ENCODE peak calls at places on chromosome 4, in four cellular contexts. One of them, this sample, is unnamed.

GRCh38 chr4:176791591-176792347 is 953 bp downstream of the VEGFC start:
- DNase-seq in retinal pigment epithelial cell: peak
- DNase-seq in body of pancreas: peak
- DNase-seq in Peyer's patch: no peak
- DNase-seq in this sample: peak

GRCh38 chr4:6200922-6201362 is 593 bp upstream of the JAKMIP1 start:
- DNase-seq in retinal pigment epithelial cell: no peak
- DNase-seq in Peyer's patch: peak
- DNase-seq in body of pancreas: peak
- DNase-seq in this sample: peak

GRCh38 chr4:173367946-173368345 is 2.8 kb upstream of the SAP30 start:
- DNase-seq in Peyer's patch: no peak
- DNase-seq in body of pancreas: no peak
- DNase-seq in retinal pigment epithelial cell: no peak
- DNase-seq in this sample: no peak

GRCh38 chr4:17155486-17155885 is 257.0 kb upstream of the LDB2 start:
- DNase-seq in Peyer's patch: no peak
- DNase-seq in retinal pigment epithelial cell: no peak
- DNase-seq in body of pancreas: no peak
- DNase-seq in this sample: no peak

GRCh38 chr4:19205853-19206252 is 1045.9 kb upstream of the SLIT2 start:
- DNase-seq in Peyer's patch: no peak
- DNase-seq in retinal pigment epithelial cell: no peak
- DNase-seq in body of pancreas: no peak
- DNase-seq in this sample: no peak

GRCh38 chr4:38968668-38969067 is 63.5 kb downstream of the TMEM156 start:
- DNase-seq in body of pancreas: no peak
- DNase-seq in retinal pigment epithelial cell: no peak
- DNase-seq in Peyer's patch: no peak
- DNase-seq in this sample: no peak

GRCh38 chr4:157303471-157303960 is 83.0 kb downstream of the GRIA2 start:
- DNase-seq in Peyer's patch: no peak
- DNase-seq in body of pancreas: no peak
- DNase-seq in retinal pigment epithelial cell: no peak
- DNase-seq in this sample: no peak

GRCh38 chr4:99968330-99968729 is 18.3 kb upstream of the H2AZ1 start:
- DNase-seq in Peyer's patch: no peak
- DNase-seq in retinal pigment epithelial cell: no peak
- DNase-seq in body of pancreas: no peak
- DNase-seq in this sample: no peak

GRCh38 chr4:129908117-129908516 is 812.2 kb downstream of the C4orf33 start:
- DNase-seq in body of pancreas: no peak
- DNase-seq in retinal pigment epithelial cell: no peak
- DNase-seq in Peyer's patch: no peak
- DNase-seq in this sample: no peak

GRCh38 chr4:27048350-27049100 is 187.9 kb downstream of the STIM2 start:
- DNase-seq in body of pancreas: no peak
- DNase-seq in retinal pigment epithelial cell: peak
- DNase-seq in Peyer's patch: no peak
- DNase-seq in this sample: peak

GRCh38 chr4:118290951-118291350 is 61.9 kb downstream of the PRSS12 start:
- DNase-seq in Peyer's patch: no peak
- DNase-seq in body of pancreas: no peak
- DNase-seq in retinal pigment epithelial cell: no peak
- DNase-seq in this sample: no peak

GRCh38 chr4:91840359-91840758 is 463.4 kb upstream of the GRID2 start:
- DNase-seq in body of pancreas: no peak
- DNase-seq in retinal pigment epithelial cell: no peak
- DNase-seq in Peyer's patch: no peak
- DNase-seq in this sample: no peak

GRCh38 chr4:57114973-57115372 is 4.8 kb upstream of the IGFBP7 start:
- DNase-seq in body of pancreas: no peak
- DNase-seq in retinal pigment epithelial cell: no peak
- DNase-seq in Peyer's patch: no peak
- DNase-seq in this sample: no peak

GRCh38 chr4:650951-651883 is 22.9 kb downstream of the ATP5ME start:
- DNase-seq in retinal pigment epithelial cell: no peak
- DNase-seq in body of pancreas: no peak
- DNase-seq in Peyer's patch: no peak
- DNase-seq in this sample: no peak

GRCh38 chr4:39451423-39452023 is 7.2 kb downstream of the RPL9 start:
- DNase-seq in retinal pigment epithelial cell: no peak
- DNase-seq in Peyer's patch: no peak
- DNase-seq in body of pancreas: no peak
- DNase-seq in this sample: no peak

GRCh38 chr4:91113130-91113706 is 986.0 kb downstream of the CCSER1 start:
- DNase-seq in retinal pigment epithelial cell: no peak
- DNase-seq in Peyer's patch: no peak
- DNase-seq in body of pancreas: no peak
- DNase-seq in this sample: peak

GRCh38 chr4:99185581-99185980 is 33.5 kb downstream of the ADH6 start:
- DNase-seq in body of pancreas: no peak
- DNase-seq in Peyer's patch: no peak
- DNase-seq in retinal pigment epithelial cell: no peak
- DNase-seq in this sample: no peak

GRCh38 chr4:7630559-7631287 is 196.0 kb upstream of the PSAPL1 start:
- DNase-seq in retinal pigment epithelial cell: no peak
- DNase-seq in body of pancreas: no peak
- DNase-seq in Peyer's patch: no peak
- DNase-seq in this sample: no peak

DNA sequence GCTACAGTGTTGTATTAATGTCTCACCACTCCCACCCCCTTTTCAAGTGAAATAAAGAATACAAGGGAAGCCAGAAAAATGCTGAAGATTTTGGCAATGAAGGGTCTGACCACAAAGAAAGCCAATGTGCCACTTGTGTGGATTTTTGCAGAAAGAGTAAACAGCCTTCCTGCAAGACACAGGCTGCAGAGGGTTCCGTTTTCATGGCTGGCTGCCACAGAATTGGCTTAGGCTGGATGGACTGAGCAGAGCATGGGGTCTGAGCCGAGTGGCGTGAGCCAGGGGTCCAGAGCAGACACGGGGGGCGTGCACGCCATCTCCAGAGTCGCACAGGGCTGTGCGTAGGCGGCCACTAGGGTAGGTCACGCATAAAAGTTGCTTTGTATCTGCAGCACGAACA is 69.2 kb downstream of the MTNR1A start:
- DNase-seq in Peyer's patch: no peak
- DNase-seq in retinal pigment epithelial cell: no peak
- DNase-seq in body of pancreas: no peak
- DNase-seq in this sample: no peak
- H3K4me3 ChIP-seq in Peyer's patch: no peak
- H3K4me3 ChIP-seq in retinal pigment epithelial cell: peak
- H3K4me3 ChIP-seq in body of pancreas: no peak
- H3K4me3 ChIP-seq in this sample: no peak

GRCh38 chr4:165330071-165330470 is 2.6 kb downstream of the MSMO1 start:
- DNase-seq in retinal pigment epithelial cell: no peak
- DNase-seq in body of pancreas: no peak
- DNase-seq in Peyer's patch: no peak
- DNase-seq in this sample: no peak
- H3K4me3 ChIP-seq in retinal pigment epithelial cell: peak
- H3K4me3 ChIP-seq in body of pancreas: no peak
- H3K4me3 ChIP-seq in Peyer's patch: peak
- H3K4me3 ChIP-seq in this sample: peak

GRCh38 chr4:114597410-114598115 is 1.0 kb upstream of the UGT8 start:
- DNase-seq in Peyer's patch: no peak
- DNase-seq in retinal pigment epithelial cell: no peak
- DNase-seq in body of pancreas: peak
- DNase-seq in this sample: peak

GRCh38 chr4:114600672-114601071 is 2.1 kb downstream of the UGT8 start:
- DNase-seq in Peyer's patch: no peak
- DNase-seq in body of pancreas: no peak
- DNase-seq in retinal pigment epithelial cell: no peak
- DNase-seq in this sample: peak

GRCh38 chr4:114599231-114600065 is 841 bp downstream of the UGT8 start:
- DNase-seq in body of pancreas: peak
- DNase-seq in retinal pigment epithelial cell: no peak
- DNase-seq in Peyer's patch: peak
- DNase-seq in this sample: peak

GRCh38 chr4:114600066-114600552 is 1.5 kb downstream of the UGT8 start:
- DNase-seq in body of pancreas: no peak
- DNase-seq in Peyer's patch: no peak
- DNase-seq in retinal pigment epithelial cell: no peak
- DNase-seq in this sample: peak

DNA sequence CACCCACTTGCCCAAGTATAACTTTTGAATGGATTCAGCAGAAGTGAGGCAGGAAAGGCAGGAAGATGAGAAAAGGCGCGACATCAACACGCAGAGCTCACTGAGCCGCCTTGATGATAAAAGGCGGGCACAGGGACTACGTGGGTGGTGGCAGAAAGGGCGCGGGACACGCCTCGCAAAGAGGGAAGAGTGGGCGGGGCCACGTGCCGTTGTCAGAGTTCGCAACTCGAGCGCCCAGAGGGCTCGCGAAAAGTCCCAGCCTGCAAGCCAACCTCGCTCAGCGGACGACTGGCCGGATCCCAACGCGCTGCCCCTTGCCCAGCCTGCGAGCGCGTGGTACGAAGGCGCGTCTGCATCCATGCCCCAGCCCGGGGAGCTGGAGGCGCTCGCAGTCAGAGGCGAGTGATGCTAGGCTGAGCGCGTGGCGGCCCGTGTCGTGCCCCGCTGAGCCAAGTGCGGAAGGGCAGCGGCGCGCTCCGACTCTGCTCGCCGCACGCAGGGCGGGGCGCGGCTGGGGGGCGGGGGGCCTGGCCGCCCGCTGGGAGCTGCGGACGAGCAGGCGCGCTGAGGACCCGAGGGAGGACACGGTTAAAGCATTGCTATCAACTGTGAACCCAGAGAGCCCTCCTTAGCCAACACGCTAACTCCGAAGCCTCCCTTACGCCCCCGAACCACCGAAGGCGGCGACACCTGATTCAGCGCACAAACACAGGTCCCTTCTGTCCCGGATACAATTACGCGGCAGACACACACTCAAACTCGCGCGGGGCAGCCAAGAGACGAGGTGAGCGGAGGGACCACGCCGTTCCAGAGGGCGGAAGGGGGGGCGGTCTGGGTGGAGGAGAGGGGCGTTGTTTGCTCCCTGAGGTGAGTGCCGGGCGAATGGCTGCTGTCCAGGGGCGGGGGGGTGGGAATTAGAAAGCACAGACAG is at the start of gene UGT8:
- DNase-seq in body of pancreas: peak
- DNase-seq in Peyer's patch: peak
- DNase-seq in retinal pigment epithelial cell: no peak
- DNase-seq in this sample: peak
- H3K4me3 ChIP-seq in body of pancreas: peak
- H3K4me3 ChIP-seq in Peyer's patch: peak
- H3K4me3 ChIP-seq in retinal pigment epithelial cell: peak
- H3K4me3 ChIP-seq in this sample: peak

DNA sequence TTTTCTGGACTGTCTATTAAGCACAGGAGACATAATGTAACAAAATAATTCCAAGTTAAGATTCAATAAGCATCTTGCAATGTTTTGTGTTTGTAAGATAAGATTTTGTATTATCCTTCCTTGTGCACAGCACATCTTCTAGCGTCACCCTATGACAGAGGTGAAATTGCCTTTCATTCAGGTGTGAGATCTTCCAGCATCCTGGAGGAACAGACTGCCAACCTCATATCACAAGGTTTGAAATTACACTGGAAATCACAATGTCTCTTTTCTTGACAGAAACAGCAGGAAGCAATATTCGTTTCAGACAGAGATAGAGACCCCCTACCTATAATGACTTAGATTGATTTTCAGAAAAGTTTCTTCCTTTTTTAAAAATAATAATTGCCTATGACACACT is 668.6 kb downstream of the GABRG1 start:
- DNase-seq in Peyer's patch: no peak
- DNase-seq in retinal pigment epithelial cell: no peak
- DNase-seq in body of pancreas: no peak
- DNase-seq in this sample: no peak
- H3K4me3 ChIP-seq in Peyer's patch: no peak
- H3K4me3 ChIP-seq in retinal pigment epithelial cell: no peak
- H3K4me3 ChIP-seq in body of pancreas: no peak
- H3K4me3 ChIP-seq in this sample: no peak

GRCh38 chr4:185654311-185654710 is 119.0 kb upstream of the PDLIM3 start:
- DNase-seq in Peyer's patch: no peak
- DNase-seq in body of pancreas: no peak
- DNase-seq in retinal pigment epithelial cell: no peak
- DNase-seq in this sample: no peak

GRCh38 chr4:185657699-185658098 is 122.4 kb upstream of the PDLIM3 start:
- DNase-seq in Peyer's patch: no peak
- DNase-seq in retinal pigment epithelial cell: no peak
- DNase-seq in body of pancreas: no peak
- DNase-seq in this sample: no peak

GRCh38 chr4:185654965-185655554 is 119.8 kb upstream of the PDLIM3 start:
- DNase-seq in Peyer's patch: no peak
- DNase-seq in retinal pigment epithelial cell: no peak
- DNase-seq in body of pancreas: no peak
- DNase-seq in this sample: no peak

GRCh38 chr4:185657191-185657590 is 121.9 kb upstream of the PDLIM3 start:
- DNase-seq in Peyer's patch: no peak
- DNase-seq in body of pancreas: no peak
- DNase-seq in retinal pigment epithelial cell: peak
- DNase-seq in this sample: no peak

DNA sequence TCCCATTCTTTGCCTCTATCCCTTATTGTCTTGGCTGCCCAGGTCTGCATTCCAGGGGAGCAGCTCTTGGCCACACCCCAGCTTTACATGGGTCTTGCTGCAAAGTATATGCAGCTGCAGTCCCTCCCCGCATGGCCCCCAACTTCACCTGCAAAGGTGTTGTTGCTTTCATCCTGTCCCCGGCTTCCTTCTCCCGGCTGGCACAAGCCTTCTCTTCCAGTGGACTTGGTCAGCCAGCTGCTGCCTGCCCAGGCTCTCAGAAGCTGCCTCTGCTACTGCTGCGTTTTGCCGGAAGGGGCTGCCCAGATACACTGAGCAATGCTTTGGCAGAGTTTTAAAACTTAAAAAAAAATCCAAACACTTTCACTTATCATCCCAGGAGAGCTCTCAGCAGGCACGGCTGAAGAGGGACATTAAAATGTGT is 121.2 kb upstream of the PDLIM3 start:
- DNase-seq in body of pancreas: peak
- DNase-seq in retinal pigment epithelial cell: peak
- DNase-seq in Peyer's patch: no peak
- DNase-seq in this sample: no peak
- H3K4me3 ChIP-seq in body of pancreas: no peak
- H3K4me3 ChIP-seq in retinal pigment epithelial cell: peak
- H3K4me3 ChIP-seq in Peyer's patch: peak
- H3K4me3 ChIP-seq in this sample: no peak

DNA sequence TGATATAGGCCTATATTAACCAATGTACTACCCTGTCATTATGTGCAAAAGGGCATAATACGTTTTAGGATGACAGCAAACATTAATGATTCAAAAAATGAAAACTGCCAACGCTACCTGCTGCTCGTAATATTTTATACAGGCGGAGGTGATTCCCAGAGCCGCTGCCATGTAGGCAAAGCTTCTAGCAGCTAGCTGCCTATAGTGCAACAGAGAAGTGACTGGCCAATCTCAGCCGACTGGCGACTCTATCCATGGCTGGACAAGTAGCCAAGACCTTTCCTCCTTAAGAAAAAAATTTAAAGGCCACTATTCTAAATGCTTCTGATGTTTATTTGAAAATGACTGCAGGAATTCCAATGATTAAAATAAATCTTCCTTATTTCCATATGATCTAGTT is 1.9 kb downstream of the PPARGC1A start:
- DNase-seq in body of pancreas: no peak
- DNase-seq in Peyer's patch: no peak
- DNase-seq in retinal pigment epithelial cell: no peak
- DNase-seq in this sample: no peak
- H3K4me3 ChIP-seq in body of pancreas: no peak
- H3K4me3 ChIP-seq in Peyer's patch: peak
- H3K4me3 ChIP-seq in retinal pigment epithelial cell: peak
- H3K4me3 ChIP-seq in this sample: no peak